ENCODE peak calls at places on chromosomes 4 and X, in ten cellular contexts. V, I, X, C, P, F, Z, N, E and L are unnamed samples.

GRCh38 chr4:27515140-27515539 is 654.5 kb downstream of the STIM2 start:
- DNase-seq in I (no peak), N (no peak), P (no peak), F (no peak), Z (no peak), X (no peak), V (no peak), E (no peak), C (no peak), L (no peak)

GRCh38 chrX:109629310-109629709 is 4.3 kb upstream of the KCNE5 start:
- DNase-seq in I (peak), Z (no peak), C (no peak), V (no peak), X (no peak), N (no peak), P (no peak), F (peak), E (no peak), L (no peak)

GRCh38 chr4:7412586-7412975 is 22.1 kb downstream of the PSAPL1 start:
- DNase-seq in V (no peak), E (no peak), X (no peak), C (no peak), F (no peak), P (no peak), N (no peak), I (peak), Z (no peak), L (no peak)

GRCh38 chr4:106337916-106338315 is 21.6 kb downstream of the AIMP1 start:
- DNase-seq in N (no peak), Z (no peak), F (no peak), I (no peak), P (no peak), X (no peak), V (no peak), C (no peak), E (no peak), L (no peak)

GRCh38 chr4:98566491-98567008 is 91.9 kb downstream of the TSPAN5 start:
- DNase-seq in V (no peak), C (no peak), I (no peak), N (no peak), F (peak), Z (no peak), E (peak), X (no peak), P (no peak), L (peak)

GRCh38 chr4:13678186-13678924 is 50.8 kb upstream of the BOD1L1 start:
- DNase-seq in Z (no peak), P (no peak), I (no peak), X (no peak), C (no peak), F (peak), E (no peak), N (peak), V (no peak), L (peak)

GRCh38 chr4:162770761-162771490 is 395.8 kb downstream of the NAF1 start:
- DNase-seq in Z (no peak), V (no peak), N (no peak), I (no peak), P (no peak), E (no peak), X (no peak), C (no peak), F (no peak), L (no peak)

GRCh38 chrX:148878371-148878770 is 378.0 kb downstream of the AFF2 start:
- DNase-seq in F (peak), V (no peak), P (no peak), E (peak), N (no peak), Z (no peak), I (no peak), C (no peak), X (no peak), L (no peak)

GRCh38 chrX:40617566-40617965 is 5.7 kb upstream of the MPC1L start:
- DNase-seq in I (no peak), Z (no peak), C (no peak), P (no peak), N (no peak), F (no peak), E (peak), X (no peak), V (no peak), L (no peak)

GRCh38 chr4:3389186-3389878 is 52.4 kb upstream of the HGFAC start:
- DNase-seq in Z (no peak), X (no peak), N (no peak), I (no peak), V (no peak), C (no peak), P (no peak), E (no peak), F (no peak), L (no peak)
- H3K4me3 ChIP-seq in Z (no peak), X (peak), N (peak), I (no peak), V (peak), C (no peak), P (no peak), E (peak), F (peak), L (no peak)

GRCh38 chrX:48834383-48834709 is 1.1 kb downstream of the PCSK1N start:
- DNase-seq in C (no peak), P (no peak), N (no peak), E (no peak), F (no peak), X (no peak), I (no peak), V (no peak), Z (no peak), L (no peak)

GRCh38 chrX:48831909-48832291 is 3.5 kb downstream of the PCSK1N start:
- DNase-seq in F (no peak), V (no peak), C (no peak), N (no peak), E (no peak), I (no peak), Z (no peak), X (no peak), P (no peak), L (no peak)

GRCh38 chrX:48831136-48831908 is 4.1 kb downstream of the PCSK1N start:
- DNase-seq in C (no peak), V (no peak), X (no peak), P (no peak), I (no peak), Z (no peak), F (no peak), E (no peak), N (no peak), L (no peak)

GRCh38 chrX:48833531-48834138 is 1.8 kb downstream of the PCSK1N start:
- DNase-seq in P (no peak), C (no peak), I (no peak), Z (no peak), F (no peak), V (no peak), X (no peak), N (no peak), E (no peak), L (no peak)

GRCh38 chrX:48835524-48836329 is at the start of gene PCSK1N:
- DNase-seq in Z (no peak), I (peak), C (peak), V (no peak), X (no peak), N (no peak), F (no peak), E (no peak), P (no peak), L (no peak)
- H3K4me3 ChIP-seq in Z (no peak), I (no peak), C (peak), V (no peak), X (no peak), N (no peak), F (no peak), E (no peak), P (peak), L (no peak)

GRCh38 chrX:16610121-16610565 is 39.8 kb upstream of the S100G start:
- DNase-seq in P (no peak), E (peak), N (no peak), X (no peak), I (no peak), C (no peak), Z (no peak), V (no peak), F (peak), L (no peak)

GRCh38 chrX:16601885-16602284 is 48.1 kb upstream of the S100G start:
- DNase-seq in I (no peak), P (no peak), N (no peak), F (no peak), X (no peak), Z (no peak), V (peak), E (no peak), C (no peak), L (no peak)

GRCh38 chrX:16606142-16606720 is 43.7 kb upstream of the S100G start:
- DNase-seq in F (no peak), E (no peak), P (no peak), V (no peak), N (no peak), I (no peak), Z (no peak), C (no peak), X (no peak), L (no peak)

GRCh38 chrX:16603822-16604221 is 46.1 kb upstream of the S100G start:
- DNase-seq in E (no peak), N (peak), Z (no peak), I (no peak), P (no peak), F (peak), C (no peak), X (no peak), V (no peak), L (no peak)

DNA sequence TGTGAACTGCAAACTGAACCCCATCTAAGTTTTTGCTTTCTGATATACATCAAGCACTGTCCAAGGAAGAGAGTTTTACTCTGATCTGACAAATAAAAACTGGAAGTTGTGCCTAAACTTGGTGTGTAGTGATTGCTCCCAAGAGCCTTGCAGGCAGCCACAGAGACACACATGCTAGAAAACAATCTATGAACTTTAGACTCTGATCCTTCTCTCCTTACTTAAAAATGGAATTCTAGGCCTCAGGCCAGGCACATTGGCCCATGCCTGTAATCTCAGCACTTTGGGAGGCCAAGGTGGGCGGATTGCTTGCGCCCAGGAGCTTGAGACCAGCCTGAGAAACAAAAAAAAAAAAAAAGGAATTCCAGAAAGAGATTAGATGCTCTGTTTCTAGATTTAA is 45.7 kb upstream of the S100G start:
- DNase-seq in F (no peak), P (no peak), Z (no peak), E (no peak), X (no peak), N (no peak), C (no peak), I (no peak), V (no peak), L (no peak)
- H3K4me3 ChIP-seq in F (no peak), P (no peak), Z (no peak), E (no peak), X (no peak), N (no peak), C (no peak), I (no peak), V (no peak), L (no peak)

GRCh38 chrX:129747533-129747932 is 8.8 kb downstream of the XPNPEP2 start:
- DNase-seq in N (no peak), I (no peak), P (no peak), Z (no peak), C (no peak), E (no peak), F (no peak), V (no peak), X (no peak), L (no peak)
- H3K4me3 ChIP-seq in N (no peak), I (no peak), P (no peak), Z (no peak), C (no peak), E (no peak), F (no peak), V (no peak), X (no peak), L (no peak)

GRCh38 chr4:157018920-157019490 is 47.4 kb upstream of the PDGFC start:
- DNase-seq in Z (no peak), C (no peak), V (no peak), I (no peak), F (no peak), N (no peak), E (no peak), X (no peak), P (no peak), L (no peak)

GRCh38 chr4:157012296-157012695 is 40.7 kb upstream of the PDGFC start:
- DNase-seq in C (no peak), N (no peak), E (no peak), X (no peak), V (no peak), I (no peak), Z (no peak), F (no peak), P (no peak), L (no peak)

GRCh38 chr4:157012781-157013180 is 41.2 kb upstream of the PDGFC start:
- DNase-seq in N (no peak), Z (no peak), V (no peak), I (no peak), X (no peak), P (no peak), C (no peak), F (peak), E (peak), L (no peak)

GRCh38 chr4:157013656-157014055 is 42.1 kb upstream of the PDGFC start:
- DNase-seq in V (no peak), X (no peak), N (no peak), F (peak), Z (no peak), C (no peak), I (no peak), P (no peak), E (peak), L (no peak)

GRCh38 chr4:157014621-157015591 is 43.3 kb upstream of the PDGFC start:
- DNase-seq in V (no peak), F (peak), E (peak), C (no peak), X (no peak), P (no peak), N (peak), I (no peak), Z (no peak), L (no peak)
- H3K4me3 ChIP-seq in V (no peak), F (no peak), E (no peak), C (no peak), X (no peak), P (no peak), N (no peak), I (no peak), Z (no peak), L (no peak)

DNA sequence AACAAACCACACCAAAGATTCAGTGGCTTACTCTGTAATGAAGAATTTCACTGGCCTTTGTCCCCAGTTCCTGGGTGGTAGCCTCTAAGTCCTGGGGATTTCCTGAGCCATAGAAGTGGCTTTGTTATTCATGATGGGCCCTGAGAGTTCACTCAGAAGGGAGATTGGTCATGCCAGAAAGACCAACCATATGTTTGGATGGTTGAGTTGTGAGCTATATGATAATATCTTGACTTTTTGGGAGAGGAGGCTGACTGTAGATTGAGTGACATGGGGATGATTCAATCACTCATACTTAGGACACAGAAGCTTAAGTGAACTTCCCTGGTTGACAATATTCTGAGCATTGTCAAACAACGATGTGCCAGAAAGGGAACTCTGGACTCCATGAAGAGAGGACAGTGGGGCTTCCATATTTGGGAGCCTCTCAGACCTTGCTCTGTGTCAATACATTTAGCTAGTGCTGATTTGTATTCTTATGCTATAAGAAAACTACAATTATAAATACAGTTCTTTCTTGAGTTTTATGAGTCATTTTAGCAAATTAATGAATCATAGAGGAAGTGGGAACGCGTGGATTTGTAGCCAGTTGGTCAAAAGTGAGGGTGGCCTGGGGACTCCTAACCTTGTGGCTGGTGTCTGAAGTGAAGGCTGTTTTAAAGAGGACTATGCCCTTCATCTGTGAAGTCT is 392.0 kb downstream of the GBA3 start:
- DNase-seq in N (no peak), C (no peak), P (no peak), Z (no peak), F (peak), I (no peak), E (no peak), X (no peak), V (no peak), L (no peak)
- H3K4me3 ChIP-seq in N (no peak), C (no peak), P (no peak), Z (no peak), F (no peak), I (no peak), E (no peak), X (no peak), V (no peak), L (no peak)

GRCh38 chrX:10474510-10474909 is 145.9 kb downstream of the MID1 start:
- DNase-seq in X (no peak), P (no peak), C (no peak), Z (no peak), F (no peak), E (no peak), I (no peak), V (no peak), N (no peak), L (no peak)

GRCh38 chrX:10470009-10470408 is 150.4 kb downstream of the MID1 start:
- DNase-seq in Z (no peak), P (no peak), E (peak), N (no peak), I (no peak), X (no peak), F (no peak), V (no peak), C (no peak), L (no peak)

GRCh38 chrX:10467793-10468192 is 152.6 kb downstream of the MID1 start:
- DNase-seq in N (no peak), V (no peak), I (no peak), C (no peak), Z (no peak), P (no peak), X (no peak), F (peak), E (peak), L (no peak)

DNA sequence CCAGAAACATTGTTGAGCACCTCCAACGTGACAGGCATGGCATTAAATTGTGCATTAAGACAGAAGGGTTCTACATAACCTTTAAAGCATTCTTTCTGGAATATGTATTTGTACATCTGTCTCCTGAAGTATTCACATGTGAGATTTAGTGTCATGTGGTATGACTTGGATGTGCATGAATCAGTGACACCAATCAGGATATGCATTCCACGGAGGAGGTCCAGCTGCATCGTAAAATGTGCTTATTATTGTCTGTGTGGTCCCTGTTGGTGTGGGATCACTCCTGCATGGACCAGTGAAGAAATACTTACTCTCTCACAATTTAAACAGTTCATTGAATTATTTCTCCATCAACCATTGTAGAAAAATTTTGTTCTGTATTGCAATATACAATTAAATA is 149.0 kb downstream of the MID1 start:
- DNase-seq in P (no peak), C (no peak), V (no peak), N (no peak), X (no peak), I (no peak), E (no peak), Z (no peak), F (no peak), L (no peak)
- H3K4me3 ChIP-seq in P (no peak), C (no peak), V (no peak), N (no peak), X (no peak), I (no peak), E (no peak), Z (no peak), F (no peak), L (no peak)

DNA sequence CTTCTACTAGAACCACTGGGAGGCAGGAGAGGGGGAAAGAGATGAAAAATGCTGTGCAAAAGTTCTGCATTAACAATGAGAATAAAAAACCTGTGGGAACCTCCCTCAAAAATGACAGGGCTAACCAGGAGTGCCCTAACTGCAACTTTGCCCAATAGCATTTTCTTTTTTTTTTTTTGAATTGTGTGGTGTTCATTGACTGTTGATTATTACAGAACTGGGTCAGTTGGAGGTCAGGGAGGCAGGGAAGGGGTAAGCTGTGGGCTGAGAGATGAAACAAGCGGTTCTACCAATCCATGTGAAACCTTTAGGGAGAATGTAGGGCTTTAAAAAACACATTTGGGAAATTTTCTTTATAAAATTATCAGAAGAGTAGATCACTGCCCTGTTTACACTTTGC is 157.7 kb downstream of the SPRY1 start:
- DNase-seq in F (no peak), I (no peak), V (no peak), P (no peak), X (no peak), Z (no peak), E (no peak), N (no peak), C (no peak), L (no peak)
- H3K4me3 ChIP-seq in F (no peak), I (no peak), V (no peak), P (no peak), X (no peak), Z (no peak), E (no peak), N (no peak), C (no peak), L (no peak)

DNA sequence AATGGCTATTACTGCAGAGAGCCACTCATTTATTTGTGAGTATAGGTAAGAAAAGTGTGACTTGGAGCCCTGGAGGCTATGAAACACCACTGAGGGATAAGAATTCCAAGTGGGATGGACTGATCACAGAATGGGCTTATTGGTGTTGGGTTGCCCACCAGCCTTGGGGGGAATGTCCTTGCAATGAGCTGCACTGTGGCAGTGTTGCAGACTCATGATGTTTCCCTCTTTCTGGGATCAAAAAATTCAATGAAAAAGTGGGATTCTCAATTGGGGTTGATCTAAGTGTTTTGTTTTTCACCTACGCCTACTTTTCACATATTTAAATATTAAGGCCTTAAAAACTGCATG is 1024.5 kb upstream of the PCDH10 start:
- DNase-seq in I (no peak), V (no peak), P (no peak), X (no peak), C (no peak), E (no peak), N (no peak), F (no peak), Z (no peak), L (no peak)
- H3K4me3 ChIP-seq in I (no peak), V (no peak), P (no peak), X (no peak), C (no peak), E (no peak), N (no peak), F (no peak), Z (no peak), L (no peak)

GRCh38 chr4:100895572-100896197 is 377.9 kb upstream of the EMCN start:
- DNase-seq in I (no peak), P (no peak), Z (no peak), N (no peak), V (no peak), F (peak), X (no peak), E (no peak), C (no peak), L (peak)
- H3K4me3 ChIP-seq in I (no peak), P (no peak), Z (no peak), N (peak), V (peak), F (peak), X (no peak), E (peak), C (peak), L (peak)